ENCODE peak calls at places on chromosome 1, in seven cellular contexts. One of them, this sample, is unnamed. For H3K4me1, the result is how much of the 10 kb centered on the place peaks cover.

GRCh38 chr1:18232052-18232451 is 124.5 kb downstream of the IGSF21 start:
- DNase-seq in foreskin keratinocyte: no peak
- DNase-seq in GM23248: no peak
- DNase-seq in mammary epithelial cell: no peak
- DNase-seq in heart left ventricle: no peak
- DNase-seq in spleen: no peak
- DNase-seq in CD8-positive, alpha-beta T cell: no peak
- DNase-seq in this sample: no peak

GRCh38 chr1:204261266-204261665 is 47.5 kb upstream of the GOLT1A start:
- DNase-seq in foreskin keratinocyte: no peak
- DNase-seq in GM23248: no peak
- DNase-seq in mammary epithelial cell: no peak
- DNase-seq in heart left ventricle: no peak
- DNase-seq in spleen: no peak
- DNase-seq in CD8-positive, alpha-beta T cell: no peak
- DNase-seq in this sample: no peak

GRCh38 chr1:33005812-33006465 is 30.7 kb downstream of the AK2 start:
- DNase-seq in foreskin keratinocyte: no peak
- DNase-seq in GM23248: no peak
- DNase-seq in mammary epithelial cell: no peak
- DNase-seq in heart left ventricle: no peak
- DNase-seq in spleen: no peak
- DNase-seq in CD8-positive, alpha-beta T cell: no peak
- DNase-seq in this sample: peak

GRCh38 chr1:207286747-207287528 is 34.5 kb upstream of the CD55 start:
- DNase-seq in foreskin keratinocyte: no peak
- DNase-seq in GM23248: peak
- DNase-seq in mammary epithelial cell: no peak
- DNase-seq in heart left ventricle: no peak
- DNase-seq in spleen: no peak
- DNase-seq in CD8-positive, alpha-beta T cell: no peak
- DNase-seq in this sample: no peak

GRCh38 chr1:145981299-145981600 is 15.1 kb downstream of the TXNIP start:
- DNase-seq in foreskin keratinocyte: no peak
- DNase-seq in GM23248: no peak
- DNase-seq in mammary epithelial cell: no peak
- DNase-seq in heart left ventricle: no peak
- DNase-seq in spleen: no peak
- DNase-seq in CD8-positive, alpha-beta T cell: no peak
- DNase-seq in this sample: peak

GRCh38 chr1:47436304-47436978 is 1.4 kb upstream of the FOXD2 start:
- DNase-seq in foreskin keratinocyte: no peak
- DNase-seq in GM23248: peak
- DNase-seq in mammary epithelial cell: peak
- DNase-seq in heart left ventricle: peak
- DNase-seq in spleen: peak
- DNase-seq in CD8-positive, alpha-beta T cell: peak
- DNase-seq in this sample: peak

GRCh38 chr1:238252033-238252802 is 361.5 kb upstream of the ZP4 start:
- DNase-seq in foreskin keratinocyte: no peak
- DNase-seq in GM23248: peak
- DNase-seq in mammary epithelial cell: peak
- DNase-seq in heart left ventricle: peak
- DNase-seq in spleen: no peak
- DNase-seq in CD8-positive, alpha-beta T cell: no peak
- DNase-seq in this sample: peak

GRCh38 chr1:2864203-2864905 is 62.9 kb upstream of the TTC34 start:
- DNase-seq in foreskin keratinocyte: no peak
- DNase-seq in GM23248: no peak
- DNase-seq in mammary epithelial cell: no peak
- DNase-seq in heart left ventricle: no peak
- DNase-seq in spleen: no peak
- DNase-seq in CD8-positive, alpha-beta T cell: no peak
- DNase-seq in this sample: no peak

GRCh38 chr1:248757784-248758195 is 2.2 kb upstream of the LYPD8 start:
- DNase-seq in foreskin keratinocyte: no peak
- DNase-seq in GM23248: no peak
- DNase-seq in mammary epithelial cell: no peak
- DNase-seq in heart left ventricle: no peak
- DNase-seq in spleen: no peak
- DNase-seq in CD8-positive, alpha-beta T cell: no peak
- DNase-seq in this sample: no peak

GRCh38 chr1:24118410-24119242 is 6.7 kb upstream of the MYOM3 start:
- DNase-seq in foreskin keratinocyte: no peak
- DNase-seq in GM23248: no peak
- DNase-seq in mammary epithelial cell: no peak
- DNase-seq in heart left ventricle: no peak
- DNase-seq in spleen: peak
- DNase-seq in CD8-positive, alpha-beta T cell: no peak
- DNase-seq in this sample: no peak

GRCh38 chr1:34415140-34415539 is 238.4 kb downstream of the C1orf94 start:
- DNase-seq in foreskin keratinocyte: no peak
- DNase-seq in GM23248: no peak
- DNase-seq in mammary epithelial cell: no peak
- DNase-seq in heart left ventricle: no peak
- DNase-seq in spleen: no peak
- DNase-seq in CD8-positive, alpha-beta T cell: no peak
- DNase-seq in this sample: no peak

GRCh38 chr1:36307601-36308330 is 1.6 kb downstream of the SH3D21 start:
- DNase-seq in foreskin keratinocyte: no peak
- DNase-seq in GM23248: no peak
- DNase-seq in mammary epithelial cell: no peak
- DNase-seq in heart left ventricle: no peak
- DNase-seq in spleen: no peak
- DNase-seq in CD8-positive, alpha-beta T cell: no peak
- DNase-seq in this sample: no peak

GRCh38 chr1:218575856-218576255 is 230.7 kb downstream of the TGFB2 start:
- DNase-seq in foreskin keratinocyte: peak
- DNase-seq in GM23248: no peak
- DNase-seq in mammary epithelial cell: peak
- DNase-seq in heart left ventricle: no peak
- DNase-seq in spleen: no peak
- DNase-seq in CD8-positive, alpha-beta T cell: no peak
- DNase-seq in this sample: no peak

GRCh38 chr1:192401832-192402231 is 85.0 kb downstream of the RGS21 start:
- DNase-seq in foreskin keratinocyte: peak
- DNase-seq in GM23248: peak
- DNase-seq in mammary epithelial cell: peak
- DNase-seq in heart left ventricle: no peak
- DNase-seq in spleen: no peak
- DNase-seq in CD8-positive, alpha-beta T cell: no peak
- DNase-seq in this sample: no peak

GRCh38 chr1:8395433-8395866 is 77.5 kb downstream of the SLC45A1 start:
- DNase-seq in foreskin keratinocyte: no peak
- DNase-seq in GM23248: no peak
- DNase-seq in mammary epithelial cell: no peak
- DNase-seq in heart left ventricle: no peak
- DNase-seq in spleen: no peak
- DNase-seq in CD8-positive, alpha-beta T cell: no peak
- DNase-seq in this sample: no peak

GRCh38 chr1:148388260-148389026 is 94.7 kb downstream of the PPIAL4G start:
- DNase-seq in foreskin keratinocyte: peak
- DNase-seq in GM23248: peak
- DNase-seq in mammary epithelial cell: peak
- DNase-seq in heart left ventricle: peak
- DNase-seq in spleen: peak
- DNase-seq in CD8-positive, alpha-beta T cell: peak
- DNase-seq in this sample: peak

GRCh38 chr1:221494670-221495069 is 247.2 kb downstream of the DUSP10 start:
- DNase-seq in foreskin keratinocyte: peak
- DNase-seq in GM23248: peak
- DNase-seq in mammary epithelial cell: peak
- DNase-seq in heart left ventricle: peak
- DNase-seq in spleen: no peak
- DNase-seq in CD8-positive, alpha-beta T cell: no peak
- DNase-seq in this sample: no peak

GRCh38 chr1:40239626-40240025 is 8.1 kb upstream of the TMCO2 start:
- DNase-seq in foreskin keratinocyte: no peak
- DNase-seq in GM23248: no peak
- DNase-seq in mammary epithelial cell: no peak
- DNase-seq in heart left ventricle: no peak
- DNase-seq in spleen: no peak
- DNase-seq in CD8-positive, alpha-beta T cell: no peak
- DNase-seq in this sample: no peak

GRCh38 chr1:79711001-79711431 is 704.5 kb upstream of the ADGRL4 start:
- DNase-seq in foreskin keratinocyte: no peak
- DNase-seq in GM23248: peak
- DNase-seq in mammary epithelial cell: no peak
- DNase-seq in heart left ventricle: no peak
- DNase-seq in spleen: no peak
- DNase-seq in CD8-positive, alpha-beta T cell: no peak
- DNase-seq in this sample: no peak

GRCh38 chr1:170483041-170483440 is 48.9 kb upstream of the GORAB start:
- DNase-seq in foreskin keratinocyte: no peak
- DNase-seq in GM23248: peak
- DNase-seq in mammary epithelial cell: no peak
- DNase-seq in heart left ventricle: no peak
- DNase-seq in spleen: no peak
- DNase-seq in CD8-positive, alpha-beta T cell: no peak
- DNase-seq in this sample: no peak

GRCh38 chr1:226988337-226988672 is 48.2 kb downstream of the COQ8A start:
- DNase-seq in foreskin keratinocyte: no peak
- DNase-seq in GM23248: no peak
- DNase-seq in mammary epithelial cell: no peak
- DNase-seq in heart left ventricle: no peak
- DNase-seq in spleen: no peak
- DNase-seq in CD8-positive, alpha-beta T cell: no peak
- DNase-seq in this sample: peak

GRCh38 chr1:42316292-42316691 is 18.7 kb downstream of the FOXJ3 start:
- DNase-seq in foreskin keratinocyte: no peak
- DNase-seq in GM23248: no peak
- DNase-seq in mammary epithelial cell: no peak
- DNase-seq in heart left ventricle: no peak
- DNase-seq in spleen: no peak
- DNase-seq in CD8-positive, alpha-beta T cell: no peak
- DNase-seq in this sample: no peak

GRCh38 chr1:118960567-118961136 is 27.5 kb downstream of the TBX15 start:
- DNase-seq in foreskin keratinocyte: no peak
- DNase-seq in GM23248: peak
- DNase-seq in mammary epithelial cell: no peak
- DNase-seq in heart left ventricle: peak
- DNase-seq in spleen: no peak
- DNase-seq in CD8-positive, alpha-beta T cell: no peak
- DNase-seq in this sample: peak

GRCh38 chr1:198663996-198664789 is 25.4 kb downstream of the PTPRC start:
- DNase-seq in foreskin keratinocyte: no peak
- DNase-seq in GM23248: no peak
- DNase-seq in mammary epithelial cell: no peak
- DNase-seq in heart left ventricle: no peak
- DNase-seq in spleen: no peak
- DNase-seq in CD8-positive, alpha-beta T cell: no peak
- DNase-seq in this sample: no peak

GRCh38 chr1:157450106-157450505 is 102.2 kb downstream of the FCRL5 start:
- DNase-seq in foreskin keratinocyte: no peak
- DNase-seq in GM23248: no peak
- DNase-seq in mammary epithelial cell: no peak
- DNase-seq in heart left ventricle: no peak
- DNase-seq in spleen: no peak
- DNase-seq in CD8-positive, alpha-beta T cell: no peak
- DNase-seq in this sample: no peak

DNA sequence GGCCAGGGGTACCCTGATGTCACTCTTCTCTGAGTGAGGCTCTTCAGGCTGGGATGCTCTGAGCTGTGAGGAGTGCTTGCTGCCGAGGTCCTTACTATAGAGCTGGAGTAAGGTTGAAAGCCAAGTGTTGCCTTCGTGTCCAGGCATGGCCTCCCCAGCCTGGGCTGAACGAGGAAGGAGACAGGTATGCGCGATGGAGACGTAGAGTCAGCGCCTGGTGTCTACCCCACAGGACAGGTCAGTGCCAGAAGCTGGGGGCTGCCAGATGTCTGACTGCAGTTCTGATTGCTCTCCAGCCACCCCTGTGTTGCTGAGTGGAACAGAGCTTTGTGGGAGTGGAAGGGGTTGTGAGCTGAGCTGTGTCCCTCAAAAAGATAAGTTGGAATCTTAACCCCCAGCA is 135.8 kb upstream of the AJAP1 start:
- DNase-seq in foreskin keratinocyte: no peak
- DNase-seq in GM23248: no peak
- DNase-seq in mammary epithelial cell: no peak
- DNase-seq in heart left ventricle: no peak
- DNase-seq in spleen: no peak
- DNase-seq in CD8-positive, alpha-beta T cell: no peak
- DNase-seq in this sample: no peak
- H3K4me1 ChIP-seq in foreskin keratinocyte: under half
- H3K4me1 ChIP-seq in GM23248: under half
- H3K4me1 ChIP-seq in mammary epithelial cell: under half
- H3K4me1 ChIP-seq in heart left ventricle: under half
- H3K4me1 ChIP-seq in spleen: under half
- H3K4me1 ChIP-seq in CD8-positive, alpha-beta T cell: under half
- H3K4me1 ChIP-seq in this sample: under half

GRCh38 chr1:59682405-59683080 is 132.2 kb upstream of the HOOK1 start:
- DNase-seq in foreskin keratinocyte: no peak
- DNase-seq in GM23248: peak
- DNase-seq in mammary epithelial cell: no peak
- DNase-seq in heart left ventricle: no peak
- DNase-seq in spleen: no peak
- DNase-seq in CD8-positive, alpha-beta T cell: no peak
- DNase-seq in this sample: no peak
- H3K27ac ChIP-seq in foreskin keratinocyte: no peak
- H3K27ac ChIP-seq in GM23248: no peak
- H3K27ac ChIP-seq in mammary epithelial cell: no peak
- H3K27ac ChIP-seq in heart left ventricle: no peak
- H3K27ac ChIP-seq in spleen: no peak
- H3K27ac ChIP-seq in CD8-positive, alpha-beta T cell: no peak
- H3K27ac ChIP-seq in this sample: peak

DNA sequence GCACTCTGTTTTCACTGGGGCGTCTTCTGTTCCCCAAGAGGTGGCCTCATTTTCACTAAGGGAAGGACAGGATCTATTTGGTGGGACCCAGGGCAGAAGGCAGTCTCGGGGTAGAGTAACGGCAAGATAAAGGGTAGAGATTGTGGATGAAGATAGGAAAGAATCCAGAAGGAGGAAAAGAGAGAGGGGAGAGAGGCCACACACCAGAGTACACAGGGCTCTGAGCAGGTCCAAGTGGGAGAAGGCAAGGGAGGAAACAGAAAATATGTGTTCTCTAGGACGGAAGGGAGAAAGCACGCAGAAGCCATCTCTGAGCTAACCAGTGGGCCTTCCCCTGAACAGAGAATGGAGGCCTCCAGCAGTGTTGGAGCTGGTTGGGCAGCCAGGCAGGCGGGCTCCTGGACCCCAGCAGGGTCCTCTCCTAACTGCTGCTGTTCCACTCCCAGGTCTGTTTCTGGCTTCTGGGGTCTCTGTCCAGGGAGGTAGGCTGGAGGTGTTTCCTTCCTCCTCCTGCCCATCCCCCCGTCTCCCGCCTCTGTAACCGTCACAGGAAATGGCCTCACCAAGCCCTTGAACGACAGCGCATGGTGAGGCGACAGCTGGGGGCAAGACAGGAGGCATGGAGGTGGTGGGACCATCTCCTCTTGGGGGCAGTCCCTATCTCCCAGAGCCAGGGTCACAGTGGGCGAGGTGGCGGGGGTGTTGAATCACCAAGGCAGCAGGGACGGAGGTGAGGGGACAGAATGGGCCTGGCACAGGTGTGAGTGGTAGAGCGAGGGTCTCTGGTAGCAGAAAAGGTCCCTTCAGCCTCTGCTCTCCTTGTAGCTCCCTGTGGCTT is 649 bp downstream of the PTPN7 start:
- DNase-seq in foreskin keratinocyte: no peak
- DNase-seq in GM23248: no peak
- DNase-seq in mammary epithelial cell: no peak
- DNase-seq in heart left ventricle: no peak
- DNase-seq in spleen: peak
- DNase-seq in CD8-positive, alpha-beta T cell: peak
- DNase-seq in this sample: no peak
- H3K4me1 ChIP-seq in foreskin keratinocyte: under half
- H3K4me1 ChIP-seq in GM23248: under half
- H3K4me1 ChIP-seq in mammary epithelial cell: under half
- H3K4me1 ChIP-seq in heart left ventricle: under half
- H3K4me1 ChIP-seq in spleen: half or more
- H3K4me1 ChIP-seq in CD8-positive, alpha-beta T cell: half or more
- H3K4me1 ChIP-seq in this sample: under half

GRCh38 chr1:11537380-11537764 is 58.4 kb downstream of the DISP3 start:
- DNase-seq in foreskin keratinocyte: no peak
- DNase-seq in GM23248: no peak
- DNase-seq in mammary epithelial cell: no peak
- DNase-seq in heart left ventricle: no peak
- DNase-seq in spleen: peak
- DNase-seq in CD8-positive, alpha-beta T cell: no peak
- DNase-seq in this sample: no peak
- H3K27ac ChIP-seq in foreskin keratinocyte: no peak
- H3K27ac ChIP-seq in GM23248: no peak
- H3K27ac ChIP-seq in mammary epithelial cell: no peak
- H3K27ac ChIP-seq in heart left ventricle: no peak
- H3K27ac ChIP-seq in spleen: no peak
- H3K27ac ChIP-seq in CD8-positive, alpha-beta T cell: no peak
- H3K27ac ChIP-seq in this sample: no peak